ENCODE peak calls at places on chromosomes 7 and 10, in nine cellular contexts. R, G, O, N, P, E, F, X and L are unnamed samples.

GRCh38 chr7:101869026-101869900 is 51.8 kb downstream of the CUX1 start:
- DNase-seq in R (no peak), G (no peak), O (no peak), N (no peak), P (no peak), E (no peak), F (peak), X (no peak), L (no peak)

GRCh38 chr7:36625247-36625646 is 99.0 kb downstream of the AOAH start:
- DNase-seq in R (no peak), G (no peak), O (no peak), N (no peak), P (no peak), E (no peak), F (no peak), X (no peak), L (no peak)

GRCh38 chr10:14560794-14561765 is 213.6 kb downstream of the FAM107B start:
- DNase-seq in R (no peak), G (no peak), O (no peak), N (no peak), P (no peak), E (no peak), F (no peak), X (peak), L (no peak)

GRCh38 chr10:58660577-58661255 is 148.0 kb downstream of the BICC1 start:
- DNase-seq in R (no peak), G (no peak), O (no peak), N (no peak), P (no peak), E (no peak), F (no peak), X (no peak), L (no peak)

GRCh38 chr10:43039629-43040481 is 37.0 kb upstream of the RET start:
- DNase-seq in R (no peak), G (no peak), O (no peak), N (no peak), P (peak), E (no peak), F (no peak), X (no peak), L (no peak)

GRCh38 chr7:156461881-156462665 is 178.5 kb upstream of the RNF32 start:
- DNase-seq in R (no peak), G (peak), O (no peak), N (no peak), P (no peak), E (no peak), F (no peak), X (no peak), L (no peak)

GRCh38 chr7:88344956-88345832 is 38.5 kb upstream of the STEAP4 start:
- DNase-seq in R (peak), G (peak), O (peak), N (peak), P (peak), E (peak), F (peak), X (peak), L (no peak)

GRCh38 chr7:10940748-10941358 is 32.8 kb upstream of the PHF14 start:
- DNase-seq in R (peak), G (peak), O (peak), N (no peak), P (no peak), E (no peak), F (peak), X (no peak), L (no peak)

GRCh38 chr7:136114966-136115762 is 138.0 kb upstream of the MTPN start:
- DNase-seq in R (peak), G (peak), O (peak), N (peak), P (peak), E (peak), F (peak), X (peak), L (no peak)

GRCh38 chr7:16982640-16983103 is 100.9 kb upstream of the AGR3 start:
- DNase-seq in R (peak), G (peak), O (no peak), N (no peak), P (no peak), E (peak), F (peak), X (no peak), L (no peak)
- TF ChIP-seq CTCF in R (peak), G (peak), O (peak), N (peak), P (peak), E (peak), F (peak), X (peak), L (peak)

GRCh38 chr7:55467047-55467593 is 102.0 kb downstream of the LANCL2 start:
- DNase-seq in R (no peak), G (no peak), O (no peak), N (no peak), P (no peak), E (no peak), F (no peak), X (peak), L (no peak)

GRCh38 chr7:55469271-55469681 is 103.0 kb downstream of the VOPP1 start:
- DNase-seq in R (no peak), G (no peak), O (no peak), N (no peak), P (no peak), E (no peak), F (no peak), X (no peak), L (no peak)

GRCh38 chr7:55472928-55473725 is 99.2 kb downstream of the VOPP1 start:
- DNase-seq in R (peak), G (no peak), O (no peak), N (no peak), P (no peak), E (no peak), F (no peak), X (peak), L (no peak)

GRCh38 chr7:55468495-55468894 is 103.4 kb downstream of the LANCL2 start:
- DNase-seq in R (no peak), G (no peak), O (no peak), N (no peak), P (no peak), E (no peak), F (no peak), X (no peak), L (no peak)

GRCh38 chr7:55469721-55470120 is 102.6 kb downstream of the VOPP1 start:
- DNase-seq in R (no peak), G (no peak), O (no peak), N (no peak), P (no peak), E (no peak), F (no peak), X (no peak), L (no peak)
- H3K4me3 ChIP-seq in R (no peak), G (no peak), O (no peak), N (no peak), P (no peak), E (no peak), F (no peak), X (no peak), L (no peak)

GRCh38 chr10:1360011-1360580 is 303.9 kb downstream of the WDR37 start:
- DNase-seq in R (no peak), G (no peak), O (no peak), N (no peak), P (no peak), E (no peak), F (peak), X (no peak), L (no peak)
- TF ChIP-seq CTCF in R (no peak), G (no peak), O (peak), N (no peak), P (no peak), E (no peak), F (peak), X (no peak), L (peak)

GRCh38 chr10:8034666-8035640 is 19.5 kb upstream of the GATA3 start:
- DNase-seq in R (no peak), G (no peak), O (no peak), N (no peak), P (no peak), E (no peak), F (no peak), X (no peak), L (no peak)

GRCh38 chr10:8036521-8037198 is 17.8 kb upstream of the GATA3 start:
- DNase-seq in R (no peak), G (no peak), O (no peak), N (no peak), P (no peak), E (no peak), F (no peak), X (no peak), L (no peak)

GRCh38 chr10:8035641-8036520 is 18.6 kb upstream of the GATA3 start:
- DNase-seq in R (no peak), G (no peak), O (no peak), N (no peak), P (no peak), E (no peak), F (no peak), X (no peak), L (no peak)

GRCh38 chr10:8032558-8032957 is 21.9 kb upstream of the GATA3 start:
- DNase-seq in R (no peak), G (no peak), O (no peak), N (no peak), P (no peak), E (no peak), F (no peak), X (no peak), L (no peak)

GRCh38 chr10:8033812-8034665 is 20.4 kb upstream of the GATA3 start:
- DNase-seq in R (no peak), G (no peak), O (no peak), N (no peak), P (no peak), E (no peak), F (no peak), X (no peak), L (no peak)
- H3K4me3 ChIP-seq in R (no peak), G (no peak), O (peak), N (no peak), P (peak), E (no peak), F (no peak), X (no peak), L (no peak)

DNA sequence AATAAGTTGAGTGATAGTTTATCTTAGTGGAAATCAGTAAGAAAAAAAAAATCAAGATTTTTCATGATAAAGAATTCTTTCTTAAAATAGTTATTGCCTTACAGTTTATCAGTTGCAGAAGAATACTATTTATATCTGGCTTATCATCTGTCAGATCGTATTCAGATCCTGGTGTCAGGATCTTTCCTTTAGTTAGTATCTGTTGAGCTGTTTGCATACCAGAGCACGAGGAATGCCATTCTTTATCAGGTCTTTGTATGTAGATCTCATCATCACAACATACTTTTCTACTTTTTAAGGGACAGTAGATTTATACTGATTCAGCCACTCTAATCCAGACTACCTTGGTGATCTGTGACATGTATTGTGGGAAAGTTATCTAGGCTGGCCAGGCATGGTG is 12.5 kb downstream of the ENO4 start:
- DNase-seq in R (no peak), G (no peak), O (no peak), N (no peak), P (no peak), E (no peak), F (no peak), X (no peak), L (no peak)
- TF ChIP-seq CTCF in R (no peak), G (no peak), O (no peak), N (no peak), P (no peak), E (no peak), F (no peak), X (no peak), L (no peak)